ENCODE peak calls at places on chromosomes 13 and 19, in eight cellular contexts. X is neural progenitor cell, S is pancreas, W is IMR-90, O is endodermal cell, E is AG04450, Z is transverse colon, H is endothelial cell of umbilical vein. R is an unnamed sample.

GRCh38 chr19:13053761-13054604 is 48.7 kb downstream of the LYL1 start:
- DNase-seq in H (peak), O (peak), S (peak), Z (peak), E (peak), W (peak), X (peak), R (peak)

GRCh38 chr19:30112666-30113065 is 170.6 kb downstream of the URI1 start:
- DNase-seq in Z (no peak), H (no peak), E (no peak), O (no peak), X (no peak), W (no peak), S (no peak), R (no peak)

GRCh38 chr19:42560731-42561130 is 32.5 kb upstream of the CEACAM1 start:
- DNase-seq in Z (no peak), X (no peak), O (no peak), W (no peak), H (no peak), E (no peak), S (no peak), R (no peak)

GRCh38 chr19:30664358-30665058 is 292.3 kb downstream of the ZNF536 start:
- DNase-seq in Z (no peak), X (peak), W (peak), H (no peak), O (peak), E (no peak), S (peak), R (no peak)

GRCh38 chr13:42048625-42049453 is at the start of gene DGKH:
- DNase-seq in H (peak), S (peak), W (peak), E (no peak), X (peak), O (peak), Z (peak), R (peak)

GRCh38 chr13:40207110-40207478 is 459.3 kb downstream of the FOXO1 start:
- DNase-seq in O (no peak), S (no peak), H (no peak), Z (no peak), W (no peak), X (no peak), E (no peak), R (no peak)

GRCh38 chr13:97223711-97224461 is 1.8 kb downstream of the MBNL2 start:
- DNase-seq in S (peak), W (peak), Z (peak), H (peak), O (peak), E (peak), X (peak), R (peak)

GRCh38 chr13:98309569-98310335 is 132.7 kb upstream of the RNF113B start:
- DNase-seq in W (no peak), O (no peak), H (no peak), Z (no peak), E (no peak), S (no peak), X (no peak), R (no peak)

GRCh38 chr13:47594833-47595232 is 406.2 kb downstream of the SUCLA2 start:
- DNase-seq in S (no peak), W (peak), O (peak), H (no peak), X (peak), E (no peak), Z (no peak), R (no peak)

GRCh38 chr19:50427997-50428425 is 4.7 kb upstream of the MYBPC2 start:
- DNase-seq in X (peak), E (peak), Z (peak), O (peak), H (peak), S (peak), W (peak), R (peak)

GRCh38 chr13:35833571-35834305 is 297.4 kb downstream of the DCLK1 start:
- DNase-seq in S (no peak), H (no peak), X (no peak), E (no peak), Z (no peak), O (no peak), W (no peak), R (no peak)

GRCh38 chr19:9155591-9155990 is 15.4 kb downstream of the ZNF317 start:
- DNase-seq in E (no peak), Z (no peak), O (no peak), H (no peak), X (no peak), W (no peak), S (no peak), R (no peak)

GRCh38 chr19:11418518-11419506 is at the start of gene RGL3:
- DNase-seq in S (peak), H (no peak), Z (peak), X (peak), O (peak), W (no peak), E (no peak), R (no peak)

GRCh38 chr13:90800082-90800746 is 547.3 kb upstream of the MIR17HG start:
- DNase-seq in S (no peak), Z (peak), E (no peak), O (no peak), X (no peak), H (no peak), W (no peak), R (no peak)

GRCh38 chr13:31896427-31896826 is 135.1 kb upstream of the FRY start:
- DNase-seq in S (no peak), Z (no peak), H (no peak), W (peak), O (no peak), E (no peak), X (peak), R (no peak)

GRCh38 chr19:2602391-2603181 is 99.9 kb downstream of the GNG7 start:
- DNase-seq in X (peak), E (peak), O (peak), Z (peak), W (peak), H (peak), S (peak), R (peak)

GRCh38 chr13:91278888-91279287 is 68.6 kb upstream of the MIR17HG start:
- DNase-seq in O (no peak), H (no peak), E (no peak), Z (no peak), S (no peak), X (no peak), W (no peak), R (no peak)

GRCh38 chr13:107211073-107211472 is 643.1 kb upstream of the ARGLU1 start:
- DNase-seq in X (peak), O (peak), W (peak), Z (peak), H (peak), S (peak), E (peak), R (peak)

GRCh38 chr13:53250272-53250875 is 221.8 kb downstream of the OLFM4 start:
- DNase-seq in O (no peak), H (peak), S (peak), W (peak), E (peak), Z (no peak), X (peak), R (peak)

GRCh38 chr19:991932-992669 is 8.0 kb downstream of the WDR18 start:
- DNase-seq in O (no peak), H (no peak), S (no peak), Z (no peak), E (no peak), X (no peak), W (no peak), R (no peak)

GRCh38 chr19:18397242-18398202 is at the start of gene LRRC25:
- DNase-seq in H (no peak), W (no peak), X (peak), Z (no peak), S (no peak), O (peak), E (no peak), R (no peak)

GRCh38 chr19:46932346-46932745 is 71.5 kb downstream of the ARHGAP35 start:
- DNase-seq in O (no peak), Z (no peak), X (no peak), E (no peak), W (peak), H (peak), S (no peak), R (no peak)

GRCh38 chr13:98509271-98510155 is 67.4 kb downstream of the STK24 start:
- DNase-seq in W (peak), E (peak), Z (peak), H (peak), O (no peak), X (no peak), S (no peak), R (peak)

GRCh38 chr13:48403151-48403631 is 9.7 kb downstream of the LPAR6 start:
- DNase-seq in E (no peak), W (peak), Z (no peak), H (no peak), X (no peak), O (no peak), S (no peak), R (no peak)

GRCh38 chr19:7303470-7303869 is 9.3 kb upstream of the INSR start:
- DNase-seq in W (no peak), X (no peak), O (no peak), H (no peak), E (no peak), Z (no peak), S (no peak), R (no peak)

GRCh38 chr13:74301200-74302063 is 167.2 kb upstream of the KLF12 start:
- DNase-seq in O (peak), H (no peak), E (no peak), Z (no peak), S (no peak), W (peak), X (peak), R (no peak)

GRCh38 chr13:101447852-101448251 is 4.6 kb upstream of the ITGBL1 start:
- DNase-seq in Z (no peak), S (no peak), X (no peak), H (no peak), E (no peak), O (no peak), W (peak), R (no peak)

GRCh38 chr13:44618326-44618725 is 42.2 kb upstream of the TSC22D1 start:
- DNase-seq in Z (no peak), W (peak), E (no peak), H (no peak), O (no peak), X (no peak), S (no peak), R (no peak)

GRCh38 chr13:37386276-37386675 is 212.3 kb downstream of the POSTN start:
- DNase-seq in Z (no peak), X (no peak), H (no peak), E (no peak), S (no peak), O (no peak), W (peak), R (no peak)

GRCh38 chr19:17475541-17476115 is 5.3 kb downstream of the SLC27A1 start:
- DNase-seq in S (peak), Z (peak), H (no peak), E (no peak), O (no peak), X (no peak), W (peak), R (peak)

GRCh38 chr13:27975579-27976361 is 6.7 kb upstream of the CDX2 start:
- DNase-seq in Z (peak), W (no peak), S (no peak), E (no peak), O (peak), X (peak), H (no peak), R (no peak)

GRCh38 chr13:26585136-26585535 is 27.7 kb downstream of the WASF3 start:
- DNase-seq in O (no peak), H (no peak), Z (no peak), W (peak), X (no peak), S (no peak), E (no peak), R (no peak)

GRCh38 chr13:101451641-101452040 is 834 bp upstream of the ITGBL1 start:
- DNase-seq in E (no peak), O (no peak), Z (no peak), S (no peak), W (no peak), H (no peak), X (no peak), R (no peak)

GRCh38 chr13:105627270-105627669 is 908.2 kb downstream of the EFNB2 start:
- DNase-seq in X (no peak), S (no peak), H (no peak), Z (no peak), E (no peak), W (no peak), O (no peak), R (no peak)

GRCh38 chr13:63110431-63110830 is 1694.8 kb upstream of the PCDH20 start:
- DNase-seq in S (no peak), O (no peak), W (peak), X (no peak), Z (no peak), H (no peak), E (no peak), R (no peak)

GRCh38 chr13:41652735-41653361 is 195.5 kb downstream of the RGCC start:
- DNase-seq in W (peak), S (no peak), X (peak), Z (no peak), O (no peak), E (peak), H (peak), R (no peak)

GRCh38 chr19:2477732-2478191 is 1.8 kb downstream of the GADD45B start:
- DNase-seq in W (peak), Z (peak), X (no peak), H (peak), O (no peak), E (no peak), S (no peak), R (no peak)

GRCh38 chr19:8592231-8593009 is 15.2 kb upstream of the MYO1F start:
- DNase-seq in H (peak), O (peak), Z (peak), X (peak), S (peak), E (peak), W (peak), R (no peak)

GRCh38 chr13:51235756-51236564 is 13.8 kb downstream of the FAM124A start:
- DNase-seq in W (no peak), Z (no peak), E (no peak), X (no peak), S (no peak), O (peak), H (peak), R (no peak)

GRCh38 chr19:5651361-5651760 is 28.5 kb downstream of the SAFB start:
- DNase-seq in X (no peak), W (no peak), E (no peak), S (no peak), H (no peak), O (no peak), Z (no peak), R (no peak)

GRCh38 chr19:5654931-5655330 is 25.4 kb downstream of the MICOS13 start:
- DNase-seq in W (no peak), S (no peak), H (no peak), Z (no peak), O (no peak), E (no peak), X (no peak), R (no peak)

GRCh38 chr19:5652261-5652660 is 28.1 kb downstream of the MICOS13 start:
- DNase-seq in E (no peak), O (no peak), X (no peak), S (no peak), Z (no peak), H (no peak), W (no peak), R (no peak)

GRCh38 chr19:5655412-5655811 is 24.9 kb downstream of the MICOS13 start:
- DNase-seq in E (no peak), Z (no peak), O (no peak), S (no peak), W (no peak), X (no peak), H (no peak), R (no peak)
- TF ChIP-seq CTCF in E (no peak), Z (no peak), O (no peak), S (no peak), W (no peak), X (no peak), H (no peak), R (no peak)

DNA sequence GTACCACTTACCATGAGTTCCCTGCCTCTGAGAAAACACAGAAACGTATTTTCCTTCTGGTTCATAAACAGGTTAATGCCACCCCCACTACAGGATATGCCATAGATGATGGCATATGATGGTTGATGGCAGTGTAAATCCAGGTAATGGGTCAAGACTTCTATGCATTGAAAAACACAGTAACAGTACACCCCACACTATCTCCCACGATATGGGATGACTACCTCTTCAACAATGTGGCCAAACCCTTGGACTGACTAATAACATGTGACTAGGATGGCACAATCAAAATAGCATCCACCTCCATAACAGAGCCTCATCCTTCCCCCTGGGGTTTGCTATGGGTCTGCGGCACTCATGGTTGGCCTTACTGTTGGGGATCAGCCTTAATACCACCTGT is 22.0 kb downstream of the ZNF235 start:
- DNase-seq in X (no peak), Z (no peak), S (no peak), H (no peak), E (no peak), W (peak), O (no peak), R (peak)
- H3K27ac ChIP-seq in X (no peak), Z (no peak), S (no peak), H (no peak), E (no peak), W (no peak), O (no peak), R (peak)

DNA sequence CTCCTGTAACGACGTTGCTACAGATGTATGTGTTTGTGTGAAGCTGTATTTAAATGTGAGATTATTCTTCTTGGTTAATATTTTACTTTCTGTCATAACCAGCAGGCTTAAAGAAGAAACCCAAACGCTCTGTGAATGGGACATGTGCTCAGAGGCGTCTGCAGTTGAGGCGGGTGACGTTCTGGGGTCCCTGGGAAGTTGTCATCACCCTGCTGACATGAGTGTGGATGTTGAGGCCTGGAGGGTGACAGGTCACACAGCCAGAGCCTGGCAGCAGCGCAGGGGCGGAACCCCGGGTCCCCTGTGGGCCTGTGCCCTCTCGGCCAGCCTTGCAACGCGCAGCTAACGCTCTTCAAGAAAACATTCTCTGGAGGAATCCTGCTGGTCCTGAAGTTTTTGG is 16.6 kb downstream of the RASA3 start:
- DNase-seq in S (no peak), X (no peak), W (no peak), E (no peak), H (no peak), O (no peak), Z (peak), R (no peak)
- TF ChIP-seq CTCF in S (no peak), X (no peak), W (no peak), E (no peak), H (no peak), O (no peak), Z (peak), R (no peak)

GRCh38 chr13:83215627-83216026 is 666.6 kb downstream of the SLITRK1 start:
- DNase-seq in O (no peak), E (peak), S (no peak), H (no peak), W (peak), Z (no peak), X (no peak), R (peak)
- H3K27ac ChIP-seq in O (no peak), E (no peak), S (no peak), H (no peak), W (peak), Z (no peak), X (no peak), R (no peak)

GRCh38 chr19:41341669-41342490 is 11.8 kb downstream of the TGFB1 start:
- DNase-seq in W (no peak), O (peak), X (no peak), Z (peak), S (peak), E (no peak), H (no peak), R (no peak)
- TF ChIP-seq CTCF in W (no peak), O (peak), X (no peak), Z (peak), S (peak), E (no peak), H (no peak), R (peak)

R was measured in foreskin keratinocyte.